ENCODE peak calls at places on chromosomes 2 and 18, in ten cellular contexts. Q, G, C, N, V, H, W, O, F and E are unnamed samples.

GRCh38 chr2:39666489-39667141 is 898 bp downstream of the TMEM178A start:
- DNase-seq in Q (no peak), G (no peak), C (no peak), N (no peak), V (no peak), H (no peak), W (no peak), O (no peak), F (no peak), E (no peak)

GRCh38 chr2:98026927-98027522 is 31.3 kb upstream of the TMEM131 start:
- DNase-seq in Q (no peak), G (no peak), C (no peak), N (no peak), V (no peak), H (peak), W (no peak), O (no peak), F (no peak), E (no peak)

GRCh38 chr18:35491689-35492077 is 6.1 kb downstream of the INO80C start:
- DNase-seq in Q (no peak), G (no peak), C (no peak), N (no peak), V (no peak), H (no peak), W (no peak), O (no peak), F (no peak), E (peak)

GRCh38 chr2:29786361-29786760 is 135.0 kb downstream of the ALK start:
- DNase-seq in Q (no peak), G (no peak), C (no peak), N (no peak), V (no peak), H (no peak), W (no peak), O (no peak), F (no peak), E (no peak)

GRCh38 chr2:98461650-98462049 is 17.0 kb downstream of the INPP4A start:
- DNase-seq in Q (peak), G (no peak), C (no peak), N (no peak), V (no peak), H (no peak), W (no peak), O (peak), F (peak), E (peak)

GRCh38 chr2:43312751-43313641 is 86.6 kb upstream of the ZFP36L2 start:
- DNase-seq in Q (no peak), G (no peak), C (no peak), N (no peak), V (no peak), H (no peak), W (no peak), O (no peak), F (no peak), E (no peak)

GRCh38 chr2:40036241-40036640 is 257.2 kb upstream of the THUMPD2 start:
- DNase-seq in Q (no peak), G (no peak), C (no peak), N (no peak), V (no peak), H (no peak), W (no peak), O (no peak), F (no peak), E (no peak)

GRCh38 chr2:118853647-118854367 is 6.4 kb upstream of the EN1 start:
- DNase-seq in Q (no peak), G (no peak), C (no peak), N (no peak), V (peak), H (no peak), W (no peak), O (no peak), F (no peak), E (no peak)

GRCh38 chr2:74979844-74980243 is 21.4 kb downstream of the POLE4 start:
- DNase-seq in Q (no peak), G (no peak), C (no peak), N (no peak), V (no peak), H (peak), W (no peak), O (no peak), F (no peak), E (no peak)

GRCh38 chr2:86042256-86043168 is 63.2 kb downstream of the POLR1A start:
- DNase-seq in Q (no peak), G (no peak), C (no peak), N (no peak), V (no peak), H (no peak), W (peak), O (no peak), F (peak), E (no peak)

GRCh38 chr2:239033801-239034560 is 186.1 kb downstream of the TWIST2 start:
- DNase-seq in Q (no peak), G (no peak), C (no peak), N (no peak), V (no peak), H (no peak), W (peak), O (no peak), F (no peak), E (no peak)

GRCh38 chr18:73060666-73061270 is 193.0 kb upstream of the NETO1 start:
- DNase-seq in Q (no peak), G (no peak), C (no peak), N (no peak), V (no peak), H (no peak), W (no peak), O (no peak), F (no peak), E (no peak)

GRCh38 chr18:44609210-44609941 is 71.3 kb upstream of the SETBP1 start:
- DNase-seq in Q (no peak), G (no peak), C (no peak), N (no peak), V (no peak), H (no peak), W (no peak), O (no peak), F (no peak), E (no peak)

GRCh38 chr18:51617572-51618260 is 420.2 kb upstream of the MEX3C start:
- DNase-seq in Q (no peak), G (no peak), C (no peak), N (no peak), V (no peak), H (no peak), W (no peak), O (no peak), F (no peak), E (no peak)

GRCh38 chr2:216603010-216603883 is 30.0 kb upstream of the IGFBP2 start:
- DNase-seq in Q (no peak), G (no peak), C (no peak), N (no peak), V (peak), H (peak), W (no peak), O (no peak), F (no peak), E (no peak)

GRCh38 chr2:157751462-157752058 is 122.9 kb upstream of the ACVR1C start:
- DNase-seq in Q (no peak), G (no peak), C (no peak), N (no peak), V (no peak), H (peak), W (peak), O (no peak), F (no peak), E (peak)

GRCh38 chr2:31347788-31348187 is 66.8 kb downstream of the XDH start:
- DNase-seq in Q (no peak), G (no peak), C (no peak), N (no peak), V (no peak), H (no peak), W (no peak), O (no peak), F (no peak), E (no peak)

GRCh38 chr2:138964413-138964812 is 184.2 kb upstream of the NXPH2 start:
- DNase-seq in Q (no peak), G (no peak), C (no peak), N (no peak), V (no peak), H (no peak), W (no peak), O (no peak), F (no peak), E (no peak)
- TF ChIP-seq POLR2A in Q (no peak), G (no peak), C (no peak), N (no peak), V (no peak), H (no peak), W (no peak), O (no peak), F (no peak), E (no peak)

GRCh38 chr2:15591692-15592463 is at the start of gene DDX1:
- DNase-seq in Q (peak), G (peak), C (peak), N (peak), V (peak), H (peak), W (peak), O (peak), F (peak), E (peak)
- TF ChIP-seq POLR2A in Q (no peak), G (peak), C (peak), N (peak), V (peak), H (peak), W (peak), O (peak), F (peak), E (peak)

GRCh38 chr2:13558368-13558767 is 841.6 kb downstream of the TRIB2 start:
- DNase-seq in Q (no peak), G (no peak), C (no peak), N (no peak), V (no peak), H (peak), W (no peak), O (no peak), F (no peak), E (no peak)
- TF ChIP-seq POLR2A in Q (no peak), G (no peak), C (no peak), N (no peak), V (no peak), H (no peak), W (no peak), O (no peak), F (no peak), E (no peak)

DNA sequence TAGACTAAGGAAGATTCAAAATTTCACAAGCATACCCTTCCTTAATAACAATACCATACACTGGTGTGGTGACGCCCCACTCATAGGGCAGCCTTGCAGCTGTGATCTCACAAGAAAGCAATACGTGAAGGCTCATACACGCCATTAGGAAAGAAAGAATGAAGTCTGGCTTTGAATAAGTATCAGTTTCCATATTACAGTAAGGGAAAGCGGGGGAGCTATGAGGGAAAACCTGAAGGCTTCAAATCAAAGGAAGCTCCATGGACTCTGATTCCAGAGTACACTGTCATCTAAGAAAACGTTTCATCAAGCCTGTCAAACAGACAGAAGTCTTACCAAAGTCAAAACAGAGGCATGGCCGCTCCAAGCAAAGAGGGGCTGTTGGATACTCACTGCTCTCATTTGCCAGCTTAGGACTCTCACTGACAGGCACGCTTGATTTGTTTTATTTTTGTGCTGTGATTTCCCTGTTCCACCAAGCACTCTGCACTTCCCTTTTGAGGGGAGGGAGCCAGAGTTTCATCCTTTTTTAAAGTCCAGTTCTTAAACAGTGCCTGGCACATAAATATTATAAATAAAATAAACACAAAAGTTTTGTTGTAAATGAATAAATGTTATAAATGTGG is 221.3 kb downstream of the PIEZO2 start:
- DNase-seq in Q (no peak), G (no peak), C (no peak), N (no peak), V (no peak), H (no peak), W (no peak), O (no peak), F (no peak), E (no peak)
- TF ChIP-seq POLR2A in Q (no peak), G (no peak), C (no peak), N (no peak), V (no peak), H (no peak), W (no peak), O (no peak), F (no peak), E (no peak)

DNA sequence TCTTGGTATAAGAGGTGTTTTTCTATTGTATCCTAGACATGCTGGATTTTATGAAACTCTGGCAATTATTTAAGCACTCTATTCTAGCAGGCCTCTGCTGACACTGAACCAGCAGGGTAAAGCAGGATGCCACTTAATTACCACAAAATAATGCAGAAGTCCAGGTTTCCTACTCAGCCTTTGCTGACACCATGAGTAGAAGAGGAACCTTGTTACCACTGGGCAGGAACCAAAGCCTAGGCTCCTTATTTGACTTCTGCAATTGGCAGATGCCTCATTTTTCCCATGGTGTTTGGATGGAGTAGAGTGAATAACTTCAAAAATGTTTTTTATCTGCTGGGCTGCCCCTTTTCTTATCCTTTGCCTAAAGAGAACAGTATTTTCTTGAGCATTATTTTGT is 60.8 kb downstream of the THNSL2 start:
- DNase-seq in Q (no peak), G (no peak), C (no peak), N (no peak), V (no peak), H (peak), W (no peak), O (no peak), F (no peak), E (no peak)
- TF ChIP-seq POLR2A in Q (no peak), G (no peak), C (no peak), N (no peak), V (no peak), H (no peak), W (no peak), O (no peak), F (no peak), E (no peak)

GRCh38 chr18:13513015-13513414 is 213.3 kb downstream of the FAM210A start:
- DNase-seq in Q (no peak), G (no peak), C (peak), N (no peak), V (no peak), H (no peak), W (no peak), O (no peak), F (no peak), E (no peak)
- TF ChIP-seq POLR2A in Q (no peak), G (no peak), C (no peak), N (no peak), V (no peak), H (no peak), W (no peak), O (no peak), F (no peak), E (no peak)

GRCh38 chr18:80147418-80148315 is 38.6 kb downstream of the ADNP2 start:
- DNase-seq in Q (peak), G (no peak), C (peak), N (peak), V (peak), H (peak), W (peak), O (peak), F (peak), E (peak)
- TF ChIP-seq POLR2A in Q (no peak), G (no peak), C (peak), N (peak), V (peak), H (no peak), W (no peak), O (peak), F (no peak), E (no peak)

DNA sequence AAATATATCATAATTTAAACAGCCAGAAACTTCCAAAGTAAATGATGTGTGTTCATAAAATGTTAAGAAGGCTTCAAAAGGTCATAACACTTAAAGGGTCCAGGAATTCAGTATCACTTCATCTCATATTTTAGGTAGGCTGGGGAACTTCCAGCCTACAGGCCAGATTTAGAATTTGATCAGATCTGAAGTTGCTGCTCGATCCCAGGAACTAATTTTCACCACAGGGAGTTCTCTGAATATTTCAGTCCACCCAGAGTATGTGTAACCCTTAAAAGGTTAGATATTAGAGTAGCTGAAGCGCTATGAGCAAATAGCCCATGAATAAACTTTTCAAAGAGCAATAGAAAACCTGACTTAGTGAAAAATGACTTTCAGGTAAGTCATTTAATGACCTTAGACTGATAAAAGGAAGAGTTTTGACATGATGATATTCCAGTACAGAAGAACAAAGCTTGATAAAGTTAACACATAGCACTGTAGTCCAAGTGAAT is 1.7 kb downstream of the WIPF1 start:
- DNase-seq in Q (no peak), G (no peak), C (no peak), N (no peak), V (no peak), H (peak), W (no peak), O (no peak), F (no peak), E (no peak)
- TF ChIP-seq POLR2A in Q (no peak), G (no peak), C (no peak), N (peak), V (no peak), H (no peak), W (no peak), O (no peak), F (no peak), E (no peak)

GRCh38 chr2:154532004-154532403 is 166.5 kb upstream of the KCNJ3 start:
- DNase-seq in Q (no peak), G (no peak), C (no peak), N (no peak), V (no peak), H (no peak), W (no peak), O (no peak), F (no peak), E (no peak)

GRCh38 chr2:154532763-154533162 is 165.7 kb upstream of the KCNJ3 start:
- DNase-seq in Q (no peak), G (no peak), C (no peak), N (no peak), V (no peak), H (no peak), W (no peak), O (no peak), F (no peak), E (no peak)

GRCh38 chr2:154533300-154533940 is 165.1 kb upstream of the KCNJ3 start:
- DNase-seq in Q (no peak), G (no peak), C (no peak), N (no peak), V (no peak), H (no peak), W (no peak), O (no peak), F (no peak), E (no peak)

GRCh38 chr2:154526234-154526633 is 172.3 kb upstream of the KCNJ3 start:
- DNase-seq in Q (no peak), G (no peak), C (no peak), N (no peak), V (no peak), H (no peak), W (no peak), O (no peak), F (no peak), E (no peak)

DNA sequence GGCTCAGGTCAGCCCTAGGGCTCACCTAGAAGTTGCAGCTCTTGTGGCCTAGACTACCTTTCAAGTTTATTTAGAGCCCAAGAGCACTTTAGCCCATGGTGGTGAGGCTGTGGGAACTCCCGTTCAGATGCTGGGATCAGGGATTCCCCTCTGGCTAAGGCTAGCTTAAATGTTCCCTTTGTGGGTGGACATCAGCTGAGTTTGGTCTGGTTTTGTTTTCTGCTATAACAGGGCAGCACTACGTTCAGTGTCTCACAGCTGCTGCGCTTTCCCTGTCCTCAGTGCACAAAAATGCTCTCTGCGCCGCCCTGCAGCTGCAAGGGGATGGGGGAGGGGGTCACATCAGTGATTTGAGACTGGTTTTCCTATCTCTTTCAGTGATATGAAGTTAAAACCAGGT is 170.5 kb upstream of the KCNJ3 start:
- DNase-seq in Q (no peak), G (no peak), C (no peak), N (no peak), V (no peak), H (no peak), W (no peak), O (no peak), F (no peak), E (no peak)
- TF ChIP-seq POLR2A in Q (no peak), G (no peak), C (no peak), N (no peak), V (no peak), H (no peak), W (no peak), O (no peak), F (no peak), E (no peak)

DNA sequence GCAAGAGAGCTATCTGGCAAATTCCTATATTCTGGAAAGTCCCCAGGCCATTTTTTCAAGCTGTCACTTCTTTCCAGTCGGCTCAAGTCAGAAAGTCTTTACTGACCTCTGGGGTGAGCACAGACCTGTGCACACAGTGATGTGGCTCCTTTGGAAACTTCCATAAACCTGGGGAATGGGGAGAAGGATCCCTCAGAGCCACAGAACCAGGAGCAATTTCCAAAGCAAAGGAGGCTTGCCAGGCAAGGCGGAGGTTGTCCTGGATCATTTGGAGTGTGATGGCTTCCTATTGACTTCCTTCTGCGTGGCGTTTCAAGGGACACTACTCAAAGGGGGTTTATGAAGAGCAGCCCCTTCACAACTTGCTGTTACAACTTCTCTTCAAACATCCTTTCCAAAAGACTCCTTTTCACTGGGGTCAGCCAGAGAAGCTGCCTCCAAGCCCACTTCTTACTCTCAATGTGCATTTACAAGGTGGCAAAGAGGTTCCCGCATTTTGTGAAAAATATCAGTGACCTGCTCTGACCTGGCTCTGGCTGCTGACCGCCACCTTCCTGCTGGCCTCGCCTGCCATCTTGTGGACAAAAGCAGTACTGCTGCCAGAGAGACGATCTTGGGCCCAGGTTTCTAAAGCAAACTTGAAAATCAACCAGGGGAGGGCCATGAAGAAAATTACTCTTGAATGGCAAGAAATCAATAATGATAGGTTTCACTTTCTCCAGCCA is 18.2 kb upstream of the TMEM247 start:
- DNase-seq in Q (peak), G (peak), C (peak), N (peak), V (peak), H (peak), W (peak), O (peak), F (peak), E (peak)
- TF ChIP-seq POLR2A in Q (no peak), G (no peak), C (no peak), N (no peak), V (no peak), H (no peak), W (no peak), O (no peak), F (no peak), E (no peak)